ENCODE peak calls at places on chromosome 6, in four cellular contexts. L, E, B and F are unnamed samples. For H3K4me1, the result is how much of the 10 kb centered on the place peaks cover.

GRCh38 chr6:46715106-46715505 is 20.1 kb downstream of the PLA2G7 start:
- DNase-seq in B (no peak), L (peak), E (no peak), F (no peak)

GRCh38 chr6:149862901-149863595 is 1.1 kb downstream of the LRP11 start:
- DNase-seq in L (peak), B (peak), E (no peak), F (peak)

GRCh38 chr6:43887340-43887858 is 117.4 kb downstream of the VEGFA start:
- DNase-seq in B (no peak), E (no peak), L (no peak), F (no peak)

GRCh38 chr6:122789078-122789861 is at the start of gene SMPDL3A:
- DNase-seq in L (peak), E (peak), B (peak), F (no peak)

GRCh38 chr6:127554435-127555006 is 22.5 kb upstream of the C6orf58 start:
- DNase-seq in B (peak), E (peak), L (peak), F (peak)

GRCh38 chr6:154232013-154232920 is 124.3 kb downstream of the IPCEF1 start:
- DNase-seq in B (peak), E (no peak), L (no peak), F (no peak)

GRCh38 chr6:2008383-2008976 is 236.9 kb downstream of the GMDS start:
- DNase-seq in L (peak), E (no peak), B (peak), F (no peak)

GRCh38 chr6:43846556-43846955 is 76.5 kb downstream of the VEGFA start:
- DNase-seq in E (no peak), L (no peak), B (peak), F (no peak)

GRCh38 chr6:15320683-15321082 is 74.8 kb downstream of the JARID2 start:
- DNase-seq in B (peak), E (no peak), L (peak), F (no peak)

GRCh38 chr6:10633216-10633615 is 61.2 kb downstream of the C6orf52 start:
- DNase-seq in L (peak), B (peak), E (peak), F (no peak)

GRCh38 chr6:122702846-122703245 is 76.7 kb upstream of the FABP7 start:
- DNase-seq in B (no peak), L (no peak), E (no peak), F (no peak)

GRCh38 chr6:140371360-140371870 is 997.0 kb upstream of the CITED2 start:
- DNase-seq in L (no peak), E (no peak), B (no peak), F (no peak)

GRCh38 chr6:66134021-66134420 is 427.0 kb upstream of the EYS start:
- DNase-seq in L (no peak), E (no peak), B (no peak), F (no peak)

GRCh38 chr6:144066745-144067484 is 28.5 kb downstream of the SF3B5 start:
- DNase-seq in E (no peak), B (no peak), L (no peak), F (no peak)

GRCh38 chr6:24844061-24844460 is 45.3 kb upstream of the ARMH2 start:
- DNase-seq in L (no peak), E (no peak), B (no peak), F (no peak)

GRCh38 chr6:35461270-35461669 is 6.9 kb upstream of the RPL10A start:
- DNase-seq in E (no peak), B (no peak), L (no peak), F (no peak)

GRCh38 chr6:13445744-13446115 is 41.7 kb downstream of the GFOD1 start:
- DNase-seq in B (no peak), E (no peak), L (no peak), F (no peak)

GRCh38 chr6:34465551-34466241 is at the start of gene PACSIN1:
- DNase-seq in L (no peak), B (no peak), E (no peak), F (no peak)

GRCh38 chr6:165899592-165899991 is 236.6 kb upstream of the PDE10A start:
- DNase-seq in L (no peak), B (no peak), E (no peak), F (no peak)

GRCh38 chr6:41531591-41532582 is 14.3 kb upstream of the FOXP4 start:
- DNase-seq in B (peak), E (no peak), L (no peak), F (peak)

GRCh38 chr6:159047896-159048685 is 3.3 kb upstream of the TAGAP start:
- DNase-seq in B (no peak), L (no peak), E (no peak), F (no peak)
- H3K27ac ChIP-seq in B (no peak), L (no peak), E (no peak), F (no peak)

GRCh38 chr6:36580184-36580526 is 14.0 kb upstream of the SRSF3 start:
- DNase-seq in B (no peak), L (no peak), E (no peak), F (no peak)
- H3K4me1 ChIP-seq in B (under half), L (under half), E (under half), F (under half)

DNA sequence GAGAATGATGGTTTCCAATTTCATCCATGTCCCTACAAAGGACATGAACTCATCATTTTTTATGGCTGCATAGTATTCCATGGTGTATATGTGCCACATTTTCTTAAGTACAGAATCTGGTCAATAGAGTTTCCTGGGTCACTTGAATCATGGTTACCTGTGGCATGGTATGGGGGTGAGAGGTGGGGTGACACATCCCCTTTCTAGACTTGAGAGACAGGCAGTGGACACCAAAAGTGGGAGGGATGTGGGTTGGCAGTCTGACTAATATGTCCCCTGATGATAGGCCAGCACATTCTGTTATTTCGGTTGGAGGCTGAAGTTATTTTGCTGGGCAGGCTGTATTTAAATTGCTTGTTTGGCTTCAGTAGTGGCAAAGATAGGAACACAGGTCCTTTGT is 78.1 kb downstream of the UST start:
- DNase-seq in E (no peak), B (no peak), L (no peak), F (no peak)
- H3K4me2 ChIP-seq in E (no peak), B (no peak), L (no peak), F (no peak)

GRCh38 chr6:89950446-89950845 is 56.2 kb downstream of the GJA10 start:
- DNase-seq in B (no peak), E (no peak), L (no peak), F (no peak)

GRCh38 chr6:89952361-89952680 is 58.1 kb downstream of the GJA10 start:
- DNase-seq in L (no peak), B (no peak), E (no peak), F (no peak)

GRCh38 chr6:89950879-89951391 is 56.7 kb downstream of the GJA10 start:
- DNase-seq in E (no peak), L (peak), B (no peak), F (no peak)

GRCh38 chr6:89952696-89953095 is 58.4 kb downstream of the GJA10 start:
- DNase-seq in E (no peak), B (peak), L (peak), F (peak)

GRCh38 chr6:89951574-89952360 is 57.5 kb downstream of the GJA10 start:
- DNase-seq in L (no peak), E (no peak), B (peak), F (peak)
- H3K27ac ChIP-seq in L (no peak), E (no peak), B (no peak), F (peak)

GRCh38 chr6:167444602-167445346 is 119.9 kb downstream of the TTLL2 start:
- DNase-seq in B (no peak), E (no peak), L (no peak), F (no peak)

GRCh38 chr6:167441653-167442644 is 117.1 kb downstream of the TTLL2 start:
- DNase-seq in L (no peak), B (no peak), E (no peak), F (no peak)

GRCh38 chr6:167448378-167448777 is 123.5 kb downstream of the TTLL2 start:
- DNase-seq in L (no peak), E (no peak), B (no peak), F (no peak)

GRCh38 chr6:167443098-167443680 is 118.3 kb downstream of the TTLL2 start:
- DNase-seq in L (no peak), E (no peak), B (no peak), F (no peak)

GRCh38 chr6:167445568-167445967 is 120.7 kb downstream of the TTLL2 start:
- DNase-seq in B (no peak), E (no peak), L (no peak), F (no peak)
- H3K4me1 ChIP-seq in B (under half), E (under half), L (under half), F (under half)